ENCODE peak calls at places on chromosomes 2 and 18, in seven cellular contexts. One of them, this sample, is unnamed.

GRCh38 chr2:64753384-64753783 is 99.7 kb upstream of the SERTAD2 start:
- DNase-seq in Peyer's patch: no peak
- DNase-seq in effector memory CD8-positive, alpha-beta T cell: no peak
- DNase-seq in gastrocnemius medialis: no peak
- DNase-seq in colonic mucosa: no peak
- DNase-seq in OCI-M1: no peak
- DNase-seq in islet precursor cell: no peak
- DNase-seq in this sample: no peak

GRCh38 chr18:10166164-10166807 is 252.5 kb downstream of the VAPA start:
- DNase-seq in Peyer's patch: no peak
- DNase-seq in effector memory CD8-positive, alpha-beta T cell: no peak
- DNase-seq in gastrocnemius medialis: no peak
- DNase-seq in colonic mucosa: no peak
- DNase-seq in OCI-M1: no peak
- DNase-seq in islet precursor cell: no peak
- DNase-seq in this sample: no peak

GRCh38 chr2:163175294-163175693 is 336.7 kb upstream of the KCNH7 start:
- DNase-seq in Peyer's patch: no peak
- DNase-seq in effector memory CD8-positive, alpha-beta T cell: no peak
- DNase-seq in gastrocnemius medialis: peak
- DNase-seq in colonic mucosa: no peak
- DNase-seq in OCI-M1: no peak
- DNase-seq in islet precursor cell: no peak
- DNase-seq in this sample: no peak

GRCh38 chr2:222194669-222195068 is 104.1 kb downstream of the PAX3 start:
- DNase-seq in Peyer's patch: no peak
- DNase-seq in effector memory CD8-positive, alpha-beta T cell: no peak
- DNase-seq in gastrocnemius medialis: no peak
- DNase-seq in colonic mucosa: no peak
- DNase-seq in OCI-M1: no peak
- DNase-seq in islet precursor cell: no peak
- DNase-seq in this sample: no peak

GRCh38 chr2:45497355-45497754 is 113.7 kb downstream of the SRBD1 start:
- DNase-seq in Peyer's patch: no peak
- DNase-seq in effector memory CD8-positive, alpha-beta T cell: no peak
- DNase-seq in gastrocnemius medialis: no peak
- DNase-seq in colonic mucosa: no peak
- DNase-seq in OCI-M1: peak
- DNase-seq in islet precursor cell: no peak
- DNase-seq in this sample: no peak

GRCh38 chr2:152466925-152467676 is 132.1 kb downstream of the FMNL2 start:
- DNase-seq in Peyer's patch: no peak
- DNase-seq in effector memory CD8-positive, alpha-beta T cell: no peak
- DNase-seq in gastrocnemius medialis: peak
- DNase-seq in colonic mucosa: no peak
- DNase-seq in OCI-M1: peak
- DNase-seq in islet precursor cell: no peak
- DNase-seq in this sample: no peak

GRCh38 chr2:35846-36245 is 10.5 kb downstream of the FAM110C start:
- DNase-seq in Peyer's patch: peak
- DNase-seq in effector memory CD8-positive, alpha-beta T cell: no peak
- DNase-seq in gastrocnemius medialis: no peak
- DNase-seq in colonic mucosa: peak
- DNase-seq in OCI-M1: no peak
- DNase-seq in islet precursor cell: peak
- DNase-seq in this sample: no peak

GRCh38 chr2:39140322-39140847 is 19.5 kb upstream of the SOS1 start:
- DNase-seq in Peyer's patch: no peak
- DNase-seq in effector memory CD8-positive, alpha-beta T cell: no peak
- DNase-seq in gastrocnemius medialis: peak
- DNase-seq in colonic mucosa: no peak
- DNase-seq in OCI-M1: no peak
- DNase-seq in islet precursor cell: no peak
- DNase-seq in this sample: no peak

GRCh38 chr2:1784087-1784486 is 39.8 kb upstream of the PXDN start:
- DNase-seq in Peyer's patch: no peak
- DNase-seq in effector memory CD8-positive, alpha-beta T cell: no peak
- DNase-seq in gastrocnemius medialis: no peak
- DNase-seq in colonic mucosa: no peak
- DNase-seq in OCI-M1: no peak
- DNase-seq in islet precursor cell: peak
- DNase-seq in this sample: no peak